ENCODE peak calls at places on chromosome 10, in four cellular contexts. P is breast epithelium; F is CD8-positive, alpha-beta T cell; Y is endodermal cell. A is an unnamed sample.
A peak's percentile ranks its signal among the peaks of the same experiment; 100 is the strongest.

GRCh38 chr10:78921906-78922305 is 146.9 kb upstream of the ZMIZ1 start:
- DNase-seq in F (no peak), Y (no peak), P (no peak), A (no peak)

GRCh38 chr10:103648951-103649532 is 155.5 kb downstream of the NEURL1 start:
- DNase-seq in F (no peak), P (no peak), Y (no peak), A (no peak)

GRCh38 chr10:115972426-115972825 is 300.6 kb downstream of the GFRA1 start:
- DNase-seq in P (no peak), Y (no peak), F (no peak), A (no peak)

GRCh38 chr10:2619472-2619871 is 447.9 kb upstream of the PFKP start:
- DNase-seq in Y (peak; percentile 76), P (no peak), F (no peak), A (no peak)

GRCh38 chr10:47369251-47369894 is 14.7 kb downstream of the ZNF488 start:
- DNase-seq in F (no peak), P (no peak), Y (peak; percentile 10), A (no peak)

GRCh38 chr10:53765311-53765710 is 992.7 kb upstream of the MBL2 start:
- DNase-seq in Y (no peak), P (no peak), F (no peak), A (no peak)

GRCh38 chr10:119518176-119518575 is 24.3 kb downstream of the RGS10 start:
- DNase-seq in F (no peak), Y (no peak), P (no peak), A (no peak)

GRCh38 chr10:52215745-52216361 is 98.2 kb upstream of the DKK1 start:
- DNase-seq in P (no peak), Y (peak; percentile 67), F (no peak), A (peak; percentile 37)

GRCh38 chr10:84188815-84189214 is 5.5 kb upstream of the CDHR1 start:
- DNase-seq in P (no peak), F (no peak), Y (no peak), A (no peak)

GRCh38 chr10:97921581-97922377 is 72.1 kb downstream of the GOLGA7B start:
- DNase-seq in F (no peak), P (peak; percentile 71), Y (no peak), A (no peak)

GRCh38 chr10:87030912-87031635 is 11.0 kb downstream of the FAM25A start:
- DNase-seq in Y (no peak), P (no peak), F (no peak), A (no peak)

GRCh38 chr10:78973901-78974408 is 94.8 kb upstream of the ZMIZ1 start:
- DNase-seq in Y (peak; percentile 94), P (peak; percentile 80), F (no peak), A (peak; percentile 81)

GRCh38 chr10:63765126-63765525 is 243.9 kb downstream of the REEP3 start:
- DNase-seq in F (no peak), Y (no peak), P (no peak), A (no peak)

GRCh38 chr10:24723788-24724380 is at the start of gene ARHGAP21:
- DNase-seq in P (peak; percentile 49), F (no peak), Y (peak; percentile 86), A (peak; percentile 59)

GRCh38 chr10:31582365-31583052 is 263.5 kb downstream of the ZEB1 start:
- DNase-seq in F (no peak), P (no peak), Y (no peak), A (no peak)

GRCh38 chr10:31630866-31631567 is 297.6 kb downstream of the ARHGAP12 start:
- DNase-seq in F (no peak), P (no peak), Y (no peak), A (no peak)

GRCh38 chr10:76874151-76874550 is 763.5 kb downstream of the KCNMA1 start:
- DNase-seq in F (no peak), P (no peak), Y (no peak), A (no peak)

GRCh38 chr10:69633673-69634635 is 3.9 kb downstream of the FAM241B start:
- DNase-seq in P (peak; percentile 5), F (no peak), Y (no peak), A (no peak)

GRCh38 chr10:100934084-100934659 is 21.4 kb downstream of the SLF2 start:
- DNase-seq in P (no peak), Y (no peak), F (no peak), A (no peak)

GRCh38 chr10:16987976-16988610 is 141.5 kb downstream of the CUBN start:
- DNase-seq in F (no peak), Y (peak; percentile 24), P (no peak), A (no peak)

GRCh38 chr10:33421789-33422188 is 87.3 kb upstream of the NRP1 start:
- DNase-seq in P (peak; percentile 20), F (no peak), Y (no peak), A (no peak)

GRCh38 chr10:19745672-19746071 is 70.6 kb upstream of the PLXDC2 start:
- DNase-seq in Y (no peak), P (no peak), F (no peak), A (no peak)

GRCh38 chr10:124646483-124647352 is 97.5 kb downstream of the FAM53B start:
- DNase-seq in P (no peak), Y (no peak), F (no peak), A (no peak)

GRCh38 chr10:95508730-95509129 is 52.4 kb downstream of the SORBS1 start:
- DNase-seq in P (no peak), Y (peak; percentile 55), F (no peak), A (no peak)

GRCh38 chr10:110652475-110653118 is 8.5 kb downstream of the RBM20 start:
- DNase-seq in Y (no peak), F (no peak), P (no peak), A (no peak)

GRCh38 chr10:78764436-78764835 is 304.3 kb upstream of the ZMIZ1 start:
- DNase-seq in Y (peak; percentile 15), F (no peak), P (no peak), A (no peak)

GRCh38 chr10:3853547-3853989 is 68.6 kb upstream of the KLF6 start:
- DNase-seq in Y (no peak), P (peak; percentile 60), F (no peak), A (peak; percentile 89)

GRCh38 chr10:19014034-19014433 is 34.6 kb upstream of the MALRD1 start:
- DNase-seq in Y (no peak), F (no peak), P (no peak), A (no peak)

GRCh38 chr10:21165489-21165888 is 268.4 kb upstream of the NEBL start:
- DNase-seq in P (no peak), F (no peak), Y (no peak), A (no peak)

GRCh38 chr10:36574212-36574611 is 551.2 kb upstream of the ANKRD30A start:
- DNase-seq in P (peak; percentile 21), Y (no peak), F (no peak), A (no peak)

GRCh38 chr10:51176976-51177690 is 102.8 kb downstream of the PRKG1 start:
- DNase-seq in P (no peak), Y (no peak), F (no peak), A (no peak)

GRCh38 chr10:70323143-70323696 is 39.4 kb upstream of the NPFFR1 start:
- DNase-seq in P (no peak), Y (peak; percentile 32), F (no peak), A (no peak)

DNA sequence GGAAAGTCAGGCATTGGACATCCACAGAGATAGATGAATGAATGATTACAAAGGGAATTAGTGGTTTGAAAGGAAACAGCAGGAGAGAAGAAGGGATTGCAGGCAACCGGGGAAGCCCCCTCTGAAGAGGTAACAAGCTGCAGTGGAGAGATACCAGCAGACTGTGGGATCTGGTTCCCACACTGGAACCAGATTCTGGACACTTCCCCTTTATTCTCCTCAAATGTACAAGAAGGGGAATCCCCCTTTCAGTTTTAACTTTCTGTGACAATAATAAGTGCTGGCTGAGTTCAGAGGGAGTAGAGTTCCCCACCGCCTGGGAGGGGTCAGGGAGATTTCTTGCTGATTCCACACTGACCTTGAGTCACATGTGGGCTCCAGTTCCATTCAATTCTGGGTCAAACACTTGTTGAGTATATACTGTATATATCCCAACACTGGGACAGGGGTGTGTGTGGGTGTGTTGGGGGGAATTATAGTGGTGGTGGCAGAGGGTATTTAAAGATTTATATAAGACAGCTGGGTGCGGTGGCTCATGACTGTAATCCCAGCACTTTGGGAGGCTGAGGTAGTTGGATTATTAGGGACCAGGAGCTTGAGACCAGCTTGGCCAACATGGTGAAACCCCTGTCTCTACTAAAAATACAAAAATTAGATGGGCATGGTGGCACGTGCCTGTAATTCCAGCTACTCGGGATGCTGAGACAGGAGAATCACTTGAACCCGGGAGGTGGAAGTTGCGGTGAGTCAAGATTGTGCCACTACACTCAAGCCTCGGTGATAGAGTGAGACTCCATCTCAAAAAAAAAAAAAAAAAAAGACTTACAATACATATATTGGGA is 16.5 kb upstream of the DDIT4 start:
- DNase-seq in P (no peak), Y (no peak), F (no peak), A (no peak)
- H3K4me1 ChIP-seq in P (peaks cover 49% of the 10 kb centered on the region), Y (peaks cover 11% of the 10 kb centered on the region), F (peaks cover 82% of the 10 kb centered on the region), A (peaks cover 45% of the 10 kb centered on the region)

GRCh38 chr10:121734517-121735137 is 136.4 kb upstream of the FGFR2 start:
- DNase-seq in P (no peak), F (no peak), Y (peak; percentile 76), A (no peak)
- H3K4me3 ChIP-seq in P (no peak overlapping the region), F (no peak overlapping the region), Y (no peak overlapping the region), A (no peak overlapping the region)

GRCh38 chr10:88991900-88992237 is 1.3 kb downstream of the FAS start:
- DNase-seq in F (no peak), Y (no peak), P (no peak), A (no peak)

GRCh38 chr10:88992945-88993537 is 2.4 kb downstream of the FAS start:
- DNase-seq in Y (no peak), P (no peak), F (no peak), A (peak; percentile 37)

GRCh38 chr10:88989824-88990527 is 622 bp upstream of the FAS start:
- DNase-seq in P (no peak), Y (no peak), F (no peak), A (peak; percentile 66)

GRCh38 chr10:88990528-88991160 is at the start of gene FAS:
- DNase-seq in F (peak; percentile 44), P (peak; percentile 75), Y (peak; percentile 84), A (peak; percentile 67)

DNA sequence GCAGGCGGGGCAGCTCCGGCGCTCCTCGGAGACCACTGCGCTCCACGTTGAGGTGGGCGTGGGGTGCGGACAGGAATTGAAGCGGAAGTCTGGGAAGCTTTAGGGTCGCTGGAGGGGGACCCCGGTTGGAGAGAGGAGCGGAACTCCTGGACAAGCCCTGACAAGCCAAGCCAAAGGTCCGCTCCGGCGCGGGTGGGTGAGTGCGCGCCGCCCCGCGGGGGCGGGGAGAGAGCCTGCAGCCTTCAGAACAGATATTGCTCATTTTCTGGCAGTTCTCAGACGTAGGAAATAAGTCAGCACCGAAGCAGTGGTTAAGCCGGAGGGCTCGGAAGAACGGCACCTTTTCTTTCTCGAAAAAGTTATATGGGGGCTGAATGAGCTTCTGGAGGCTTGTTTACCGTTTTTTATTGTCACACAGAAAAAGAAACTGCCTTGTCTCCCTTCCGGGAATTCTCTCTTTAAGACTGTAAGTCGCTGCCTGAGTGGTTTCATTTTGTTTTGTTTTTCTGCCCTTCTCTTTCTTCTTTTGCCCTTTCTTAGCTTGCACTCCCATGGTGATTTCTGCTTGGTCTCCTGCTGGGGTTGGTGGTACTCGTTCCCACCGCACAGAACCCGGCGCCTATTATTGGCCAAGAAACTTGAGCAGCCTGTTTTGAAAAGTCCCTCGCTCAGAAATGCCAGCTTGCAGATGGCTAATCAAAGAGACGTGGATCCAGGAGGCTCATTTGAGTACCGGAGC is 732 bp downstream of the FAS start:
- DNase-seq in Y (peak; percentile 74), P (peak; percentile 72), F (peak; percentile 21), A (peak; percentile 65)
- TF ChIP-seq CTCF in Y (no peak), P (peak; percentile 6), F (no peak), A (no peak)

GRCh38 chr10:61663466-61663865 is 737 bp downstream of the CABCOCO1 start:
- DNase-seq in P (no peak), F (no peak), Y (no peak), A (no peak)
- H3K4me1 ChIP-seq in P (no peaks in the 10 kb centered on the region), F (no peaks in the 10 kb centered on the region), Y (peaks cover 3% of the 10 kb centered on the region), A (no peaks in the 10 kb centered on the region)

A was measured in prostate gland.